ENCODE peak calls at places on chromosome 22, in six cellular contexts. D is effector memory CD8-positive, alpha-beta T cell; N is neural progenitor cell; R is Calu3; E is B cell; L is T-helper 2 cell. G is an unnamed sample.

GRCh38 chr22:28594784-28595324 is 84.8 kb downstream of the TTC28 start:
- DNase-seq in D (no peak), N (peak), R (no peak), E (no peak), L (no peak), G (peak)

GRCh38 chr22:29032584-29032983 is 29.0 kb downstream of the C22orf31 start:
- DNase-seq in D (no peak), N (no peak), R (peak), E (no peak), L (no peak), G (no peak)

GRCh38 chr22:25783856-25784255 is 41.9 kb downstream of the MYO18B start:
- DNase-seq in D (no peak), N (no peak), R (no peak), E (no peak), L (no peak), G (no peak)

GRCh38 chr22:39091136-39092081 is 5.6 kb upstream of the APOBEC3H start:
- DNase-seq in D (no peak), N (no peak), R (no peak), E (no peak), L (no peak), G (no peak)

GRCh38 chr22:19865141-19865829 is 10.6 kb upstream of the GNB1L start:
- DNase-seq in D (no peak), N (no peak), R (no peak), E (no peak), L (no peak), G (no peak)

GRCh38 chr22:38705235-38706100 is at the start of gene GTPBP1:
- DNase-seq in D (peak), N (peak), R (peak), E (peak), L (peak), G (peak)

GRCh38 chr22:29016067-29016938 is 45.3 kb downstream of the C22orf31 start:
- DNase-seq in D (no peak), N (no peak), R (no peak), E (no peak), L (no peak), G (no peak)

GRCh38 chr22:44702479-44703219 is 645 bp downstream of the PRR5 start:
- DNase-seq in D (no peak), N (peak), R (peak), E (no peak), L (peak), G (no peak)

GRCh38 chr22:30253205-30253852 is 6.8 kb upstream of the LIF start:
- DNase-seq in D (no peak), N (no peak), R (peak), E (no peak), L (no peak), G (no peak)

GRCh38 chr22:40322061-40322460 is 24.2 kb upstream of the ADSL start:
- DNase-seq in D (no peak), N (no peak), R (no peak), E (no peak), L (no peak), G (no peak)

GRCh38 chr22:26477341-26477731 is 6.2 kb downstream of the HPS4 start:
- DNase-seq in D (no peak), N (no peak), R (no peak), E (no peak), L (no peak), G (peak)

GRCh38 chr22:41636467-41636866 is 15.4 kb downstream of the XRCC6 start:
- DNase-seq in D (no peak), N (no peak), R (no peak), E (no peak), L (no peak), G (no peak)

GRCh38 chr22:24554316-24555159 is at the start of gene GUCD1:
- DNase-seq in D (no peak), N (peak), R (peak), E (no peak), L (no peak), G (peak)

GRCh38 chr22:37701121-37701786 is 4.4 kb downstream of the TRIOBP start:
- DNase-seq in D (no peak), N (no peak), R (no peak), E (no peak), L (no peak), G (no peak)

GRCh38 chr22:24069721-24070120 is 58.6 kb downstream of the CABIN1 start:
- DNase-seq in D (no peak), N (no peak), R (no peak), E (peak), L (no peak), G (peak)

GRCh38 chr22:26476705-26477340 is 6.8 kb downstream of the HPS4 start:
- DNase-seq in D (no peak), N (no peak), R (no peak), E (no peak), L (no peak), G (no peak)

GRCh38 chr22:50530280-50530856 is 556 bp upstream of the TYMP start:
- DNase-seq in D (no peak), N (peak), R (no peak), E (peak), L (peak), G (peak)

GRCh38 chr22:24697671-24698082 is 76.8 kb downstream of the PIWIL3 start:
- DNase-seq in D (no peak), N (no peak), R (no peak), E (no peak), L (no peak), G (no peak)

GRCh38 chr22:50626856-50627451 is 998 bp downstream of the ARSA start:
- DNase-seq in D (no peak), N (no peak), R (no peak), E (no peak), L (no peak), G (no peak)

GRCh38 chr22:30422481-30423295 is 2.9 kb upstream of the MTFP1 start:
- DNase-seq in D (no peak), N (peak), R (peak), E (no peak), L (peak), G (no peak)

GRCh38 chr22:24977370-24978230 is 25.1 kb downstream of the KIAA1671 start:
- DNase-seq in D (no peak), N (peak), R (no peak), E (no peak), L (no peak), G (no peak)

GRCh38 chr22:46058591-46059519 is 81.9 kb upstream of the WNT7B start:
- DNase-seq in D (no peak), N (no peak), R (no peak), E (no peak), L (no peak), G (no peak)

GRCh38 chr22:50074056-50074455 is 11.2 kb downstream of the MLC1 start:
- DNase-seq in D (no peak), N (no peak), R (no peak), E (no peak), L (no peak), G (no peak)

GRCh38 chr22:17412232-17412631 is 43.0 kb downstream of the CECR2 start:
- DNase-seq in D (no peak), N (peak), R (no peak), E (no peak), L (no peak), G (no peak)

GRCh38 chr22:30159561-30160353 is 79.5 kb downstream of the HORMAD2 start:
- DNase-seq in D (no peak), N (no peak), R (peak), E (no peak), L (no peak), G (no peak)

GRCh38 chr22:50184004-50184461 is 1.7 kb upstream of the TRABD start:
- DNase-seq in D (no peak), N (peak), R (peak), E (no peak), L (no peak), G (no peak)

GRCh38 chr22:28016781-28017557 is 97.9 kb upstream of the PITPNB start:
- DNase-seq in D (no peak), N (no peak), R (no peak), E (no peak), L (no peak), G (no peak)

GRCh38 chr22:19942886-19943664 is 1.5 kb upstream of the TXNRD2 start:
- DNase-seq in D (no peak), N (peak), R (no peak), E (no peak), L (no peak), G (peak)

GRCh38 chr22:17575681-17576080 is 12.4 kb downstream of the SLC25A18 start:
- DNase-seq in D (no peak), N (no peak), R (no peak), E (no peak), L (no peak), G (no peak)

G was measured in NAMALWA.